ENCODE peak calls at places on chromosomes 1 and 21, in eight cellular contexts. One of them, this sample, is unnamed.
A peak's percentile ranks its signal among the peaks of the same experiment; 100 is the strongest.

GRCh38 chr1:212760126-212760823 is 31.3 kb downstream of the NSL1 start:
- DNase-seq in CD8-positive, alpha-beta T cell: peak; percentile 24
- DNase-seq in thyroid gland: no peak
- DNase-seq in OCI-LY7: peak; percentile 33
- DNase-seq in breast epithelium: no peak
- DNase-seq in heart left ventricle: no peak
- DNase-seq in mucosa of descending colon: no peak
- DNase-seq in sigmoid colon: no peak
- DNase-seq in this sample: peak; percentile 65

GRCh38 chr1:8602471-8603219 is 214.8 kb downstream of the RERE start:
- DNase-seq in CD8-positive, alpha-beta T cell: no peak
- DNase-seq in thyroid gland: no peak
- DNase-seq in OCI-LY7: no peak
- DNase-seq in breast epithelium: no peak
- DNase-seq in heart left ventricle: no peak
- DNase-seq in mucosa of descending colon: no peak
- DNase-seq in sigmoid colon: no peak
- DNase-seq in this sample: no peak

GRCh38 chr1:10057305-10057704 is 24.5 kb downstream of the UBE4B start:
- DNase-seq in CD8-positive, alpha-beta T cell: no peak
- DNase-seq in thyroid gland: peak; percentile 64
- DNase-seq in OCI-LY7: no peak
- DNase-seq in breast epithelium: no peak
- DNase-seq in heart left ventricle: no peak
- DNase-seq in mucosa of descending colon: no peak
- DNase-seq in sigmoid colon: peak; percentile 68
- DNase-seq in this sample: no peak

GRCh38 chr1:66951513-66951912 is 26.7 kb downstream of the MIER1 start:
- DNase-seq in CD8-positive, alpha-beta T cell: no peak
- DNase-seq in thyroid gland: no peak
- DNase-seq in OCI-LY7: no peak
- DNase-seq in breast epithelium: no peak
- DNase-seq in heart left ventricle: no peak
- DNase-seq in mucosa of descending colon: no peak
- DNase-seq in sigmoid colon: no peak
- DNase-seq in this sample: no peak

GRCh38 chr1:153646672-153647374 is 11.7 kb upstream of the SNAPIN start:
- DNase-seq in CD8-positive, alpha-beta T cell: no peak
- DNase-seq in thyroid gland: no peak
- DNase-seq in OCI-LY7: no peak
- DNase-seq in breast epithelium: no peak
- DNase-seq in heart left ventricle: no peak
- DNase-seq in mucosa of descending colon: no peak
- DNase-seq in sigmoid colon: no peak
- DNase-seq in this sample: no peak

GRCh38 chr1:247332901-247333361 is 1.3 kb upstream of the ZNF496 start:
- DNase-seq in CD8-positive, alpha-beta T cell: no peak
- DNase-seq in thyroid gland: peak; percentile 53
- DNase-seq in OCI-LY7: no peak
- DNase-seq in breast epithelium: peak; percentile 45
- DNase-seq in heart left ventricle: no peak
- DNase-seq in mucosa of descending colon: peak; percentile 61
- DNase-seq in sigmoid colon: peak; percentile 79
- DNase-seq in this sample: no peak

GRCh38 chr1:23431431-23431830 is 6.9 kb upstream of the TCEA3 start:
- DNase-seq in CD8-positive, alpha-beta T cell: no peak
- DNase-seq in thyroid gland: no peak
- DNase-seq in OCI-LY7: no peak
- DNase-seq in breast epithelium: no peak
- DNase-seq in heart left ventricle: no peak
- DNase-seq in mucosa of descending colon: no peak
- DNase-seq in sigmoid colon: no peak
- DNase-seq in this sample: no peak

GRCh38 chr21:41582298-41582840 is 74.4 kb upstream of the TMPRSS2 start:
- DNase-seq in CD8-positive, alpha-beta T cell: no peak
- DNase-seq in thyroid gland: no peak
- DNase-seq in OCI-LY7: no peak
- DNase-seq in breast epithelium: peak; percentile 11
- DNase-seq in heart left ventricle: no peak
- DNase-seq in mucosa of descending colon: no peak
- DNase-seq in sigmoid colon: no peak
- DNase-seq in this sample: no peak

GRCh38 chr1:30599721-30600120 is 123.7 kb downstream of the MATN1 start:
- DNase-seq in CD8-positive, alpha-beta T cell: no peak
- DNase-seq in thyroid gland: no peak
- DNase-seq in OCI-LY7: no peak
- DNase-seq in breast epithelium: peak; percentile 15
- DNase-seq in heart left ventricle: no peak
- DNase-seq in mucosa of descending colon: no peak
- DNase-seq in sigmoid colon: peak; percentile 73
- DNase-seq in this sample: no peak

GRCh38 chr1:234758851-234759250 is 148.9 kb upstream of the IRF2BP2 start:
- DNase-seq in CD8-positive, alpha-beta T cell: no peak
- DNase-seq in thyroid gland: no peak
- DNase-seq in OCI-LY7: no peak
- DNase-seq in breast epithelium: no peak
- DNase-seq in heart left ventricle: no peak
- DNase-seq in mucosa of descending colon: no peak
- DNase-seq in sigmoid colon: no peak
- DNase-seq in this sample: no peak

GRCh38 chr1:173554089-173554488 is 48.8 kb downstream of the SLC9C2 start:
- DNase-seq in CD8-positive, alpha-beta T cell: no peak
- DNase-seq in thyroid gland: no peak
- DNase-seq in OCI-LY7: no peak
- DNase-seq in breast epithelium: no peak
- DNase-seq in heart left ventricle: no peak
- DNase-seq in mucosa of descending colon: no peak
- DNase-seq in sigmoid colon: no peak
- DNase-seq in this sample: no peak

GRCh38 chr1:176878750-176879536 is 285.6 kb downstream of the ASTN1 start:
- DNase-seq in CD8-positive, alpha-beta T cell: no peak
- DNase-seq in thyroid gland: no peak
- DNase-seq in OCI-LY7: peak; percentile 4
- DNase-seq in breast epithelium: no peak
- DNase-seq in heart left ventricle: no peak
- DNase-seq in mucosa of descending colon: no peak
- DNase-seq in sigmoid colon: no peak
- DNase-seq in this sample: no peak

GRCh38 chr1:236064674-236065508 is at the start of gene NID1:
- DNase-seq in CD8-positive, alpha-beta T cell: no peak
- DNase-seq in thyroid gland: peak; percentile 64
- DNase-seq in OCI-LY7: no peak
- DNase-seq in breast epithelium: peak; percentile 47
- DNase-seq in heart left ventricle: peak; percentile 93
- DNase-seq in mucosa of descending colon: peak; percentile 76
- DNase-seq in sigmoid colon: peak; percentile 98
- DNase-seq in this sample: peak; percentile 72

GRCh38 chr1:212585210-212585609 is 23.4 kb upstream of the ATF3 start:
- DNase-seq in CD8-positive, alpha-beta T cell: no peak
- DNase-seq in thyroid gland: no peak
- DNase-seq in OCI-LY7: no peak
- DNase-seq in breast epithelium: no peak
- DNase-seq in heart left ventricle: no peak
- DNase-seq in mucosa of descending colon: no peak
- DNase-seq in sigmoid colon: no peak
- DNase-seq in this sample: no peak

GRCh38 chr1:10629091-10629815 is 154.5 kb downstream of the PEX14 start:
- DNase-seq in CD8-positive, alpha-beta T cell: no peak
- DNase-seq in thyroid gland: no peak
- DNase-seq in OCI-LY7: no peak
- DNase-seq in breast epithelium: no peak
- DNase-seq in heart left ventricle: no peak
- DNase-seq in mucosa of descending colon: no peak
- DNase-seq in sigmoid colon: peak; percentile 65
- DNase-seq in this sample: no peak

GRCh38 chr1:199265319-199265718 is 626.5 kb downstream of the PTPRC start:
- DNase-seq in CD8-positive, alpha-beta T cell: no peak
- DNase-seq in thyroid gland: no peak
- DNase-seq in OCI-LY7: no peak
- DNase-seq in breast epithelium: no peak
- DNase-seq in heart left ventricle: no peak
- DNase-seq in mucosa of descending colon: no peak
- DNase-seq in sigmoid colon: no peak
- DNase-seq in this sample: no peak

GRCh38 chr1:101346419-101346818 is 109.6 kb downstream of the S1PR1 start:
- DNase-seq in CD8-positive, alpha-beta T cell: no peak
- DNase-seq in thyroid gland: no peak
- DNase-seq in OCI-LY7: no peak
- DNase-seq in breast epithelium: no peak
- DNase-seq in heart left ventricle: no peak
- DNase-seq in mucosa of descending colon: no peak
- DNase-seq in sigmoid colon: no peak
- DNase-seq in this sample: no peak

GRCh38 chr21:18549214-18549905 is 145.8 kb upstream of the TMPRSS15 start:
- DNase-seq in CD8-positive, alpha-beta T cell: no peak
- DNase-seq in thyroid gland: no peak
- DNase-seq in OCI-LY7: no peak
- DNase-seq in breast epithelium: no peak
- DNase-seq in heart left ventricle: no peak
- DNase-seq in mucosa of descending colon: no peak
- DNase-seq in sigmoid colon: no peak
- DNase-seq in this sample: no peak

GRCh38 chr1:180953791-180954721 is 41.4 kb downstream of the KIAA1614 start:
- DNase-seq in CD8-positive, alpha-beta T cell: peak; percentile 54
- DNase-seq in thyroid gland: peak; percentile 63
- DNase-seq in OCI-LY7: peak; percentile 26
- DNase-seq in breast epithelium: no peak
- DNase-seq in heart left ventricle: peak; percentile 79
- DNase-seq in mucosa of descending colon: peak; percentile 77
- DNase-seq in sigmoid colon: peak; percentile 90
- DNase-seq in this sample: no peak

GRCh38 chr1:16017461-16018303 is at the start of gene HSPB7:
- DNase-seq in CD8-positive, alpha-beta T cell: no peak
- DNase-seq in thyroid gland: peak; percentile 36
- DNase-seq in OCI-LY7: peak; percentile 33
- DNase-seq in breast epithelium: peak; percentile 54
- DNase-seq in heart left ventricle: peak; percentile 95
- DNase-seq in mucosa of descending colon: peak; percentile 70
- DNase-seq in sigmoid colon: peak; percentile 99
- DNase-seq in this sample: no peak

GRCh38 chr1:215554865-215555264 is 12.2 kb upstream of the KCTD3 start:
- DNase-seq in CD8-positive, alpha-beta T cell: no peak
- DNase-seq in thyroid gland: no peak
- DNase-seq in OCI-LY7: no peak
- DNase-seq in breast epithelium: no peak
- DNase-seq in heart left ventricle: no peak
- DNase-seq in mucosa of descending colon: no peak
- DNase-seq in sigmoid colon: no peak
- DNase-seq in this sample: no peak
- TF ChIP-seq CTCF in CD8-positive, alpha-beta T cell: no peak
- TF ChIP-seq CTCF in thyroid gland: no peak
- TF ChIP-seq CTCF in OCI-LY7: no peak
- TF ChIP-seq CTCF in breast epithelium: no peak
- TF ChIP-seq CTCF in heart left ventricle: no peak
- TF ChIP-seq CTCF in mucosa of descending colon: no peak
- TF ChIP-seq CTCF in sigmoid colon: no peak
- TF ChIP-seq CTCF in this sample: no peak

DNA sequence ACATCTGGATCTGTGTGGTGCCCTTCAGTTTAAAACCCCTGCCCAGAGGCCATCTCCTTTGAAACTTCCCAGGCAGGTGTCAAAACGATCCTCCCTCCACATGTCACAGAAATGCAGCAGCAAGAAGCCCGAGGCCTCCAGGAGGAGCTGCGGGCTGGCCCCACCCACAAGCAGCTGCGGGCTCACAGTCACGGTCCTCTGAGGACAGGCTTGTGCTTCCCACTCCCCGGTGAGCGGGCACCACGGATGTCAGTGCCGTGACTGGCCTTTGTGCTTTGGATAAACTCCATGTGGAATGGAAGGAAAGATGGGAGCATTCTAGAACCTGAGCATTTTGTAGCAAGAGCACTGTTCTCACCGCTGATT is 65.8 kb downstream of the SIK1 start:
- DNase-seq in CD8-positive, alpha-beta T cell: no peak
- DNase-seq in thyroid gland: no peak
- DNase-seq in OCI-LY7: peak; percentile 69
- DNase-seq in breast epithelium: peak; percentile 60
- DNase-seq in heart left ventricle: peak; percentile 74
- DNase-seq in mucosa of descending colon: no peak
- DNase-seq in sigmoid colon: no peak
- DNase-seq in this sample: no peak
- TF ChIP-seq CTCF in CD8-positive, alpha-beta T cell: no peak
- TF ChIP-seq CTCF in thyroid gland: no peak
- TF ChIP-seq CTCF in OCI-LY7: peak; percentile 26
- TF ChIP-seq CTCF in breast epithelium: no peak
- TF ChIP-seq CTCF in heart left ventricle: peak; percentile 19
- TF ChIP-seq CTCF in mucosa of descending colon: no peak
- TF ChIP-seq CTCF in sigmoid colon: no peak
- TF ChIP-seq CTCF in this sample: no peak

GRCh38 chr1:36988311-36988710 is 46.0 kb downstream of the GRIK3 start:
- DNase-seq in CD8-positive, alpha-beta T cell: no peak
- DNase-seq in thyroid gland: peak; percentile 17
- DNase-seq in OCI-LY7: no peak
- DNase-seq in breast epithelium: no peak
- DNase-seq in heart left ventricle: no peak
- DNase-seq in mucosa of descending colon: no peak
- DNase-seq in sigmoid colon: no peak
- DNase-seq in this sample: no peak

GRCh38 chr1:36988741-36989193 is 45.5 kb downstream of the GRIK3 start:
- DNase-seq in CD8-positive, alpha-beta T cell: no peak
- DNase-seq in thyroid gland: no peak
- DNase-seq in OCI-LY7: no peak
- DNase-seq in breast epithelium: no peak
- DNase-seq in heart left ventricle: no peak
- DNase-seq in mucosa of descending colon: no peak
- DNase-seq in sigmoid colon: no peak
- DNase-seq in this sample: no peak

GRCh38 chr1:36987276-36987675 is 47.0 kb downstream of the GRIK3 start:
- DNase-seq in CD8-positive, alpha-beta T cell: no peak
- DNase-seq in thyroid gland: no peak
- DNase-seq in OCI-LY7: no peak
- DNase-seq in breast epithelium: no peak
- DNase-seq in heart left ventricle: no peak
- DNase-seq in mucosa of descending colon: no peak
- DNase-seq in sigmoid colon: no peak
- DNase-seq in this sample: no peak

GRCh38 chr1:36984675-36985074 is 49.6 kb downstream of the GRIK3 start:
- DNase-seq in CD8-positive, alpha-beta T cell: no peak
- DNase-seq in thyroid gland: no peak
- DNase-seq in OCI-LY7: no peak
- DNase-seq in breast epithelium: no peak
- DNase-seq in heart left ventricle: no peak
- DNase-seq in mucosa of descending colon: no peak
- DNase-seq in sigmoid colon: no peak
- DNase-seq in this sample: no peak

GRCh38 chr1:36986241-36986955 is 47.9 kb downstream of the GRIK3 start:
- DNase-seq in CD8-positive, alpha-beta T cell: no peak
- DNase-seq in thyroid gland: no peak
- DNase-seq in OCI-LY7: no peak
- DNase-seq in breast epithelium: no peak
- DNase-seq in heart left ventricle: no peak
- DNase-seq in mucosa of descending colon: no peak
- DNase-seq in sigmoid colon: no peak
- DNase-seq in this sample: no peak
- TF ChIP-seq CTCF in CD8-positive, alpha-beta T cell: no peak
- TF ChIP-seq CTCF in thyroid gland: no peak
- TF ChIP-seq CTCF in OCI-LY7: no peak
- TF ChIP-seq CTCF in breast epithelium: no peak
- TF ChIP-seq CTCF in heart left ventricle: no peak
- TF ChIP-seq CTCF in mucosa of descending colon: no peak
- TF ChIP-seq CTCF in sigmoid colon: no peak
- TF ChIP-seq CTCF in this sample: no peak

GRCh38 chr1:34859442-34860200 is at the start of gene SMIM12:
- DNase-seq in CD8-positive, alpha-beta T cell: peak; percentile 85
- DNase-seq in thyroid gland: peak; percentile 94
- DNase-seq in OCI-LY7: peak; percentile 94
- DNase-seq in breast epithelium: peak; percentile 87
- DNase-seq in heart left ventricle: peak; percentile 97
- DNase-seq in mucosa of descending colon: peak; percentile 97
- DNase-seq in sigmoid colon: peak; percentile 97
- DNase-seq in this sample: peak; percentile 89
- TF ChIP-seq CTCF in CD8-positive, alpha-beta T cell: peak; percentile 73
- TF ChIP-seq CTCF in thyroid gland: peak; percentile 87
- TF ChIP-seq CTCF in OCI-LY7: peak; percentile 87
- TF ChIP-seq CTCF in breast epithelium: peak; percentile 72
- TF ChIP-seq CTCF in heart left ventricle: peak; percentile 94
- TF ChIP-seq CTCF in mucosa of descending colon: peak; percentile 81
- TF ChIP-seq CTCF in sigmoid colon: peak; percentile 77
- TF ChIP-seq CTCF in this sample: peak; percentile 73